ENCODE peak calls at places on chromosomes 16 and 17, in ten cellular contexts. W is HCT116, J is cardiac muscle cell, H is mucosa of descending colon, U is Caco-2, D is ascending aorta, M is gastrocnemius medialis, B is PC-9, Q is heart left ventricle, I is left ventricle myocardium inferior. V is an unnamed sample.
A peak's percentile ranks its signal among the peaks of the same experiment; 100 is the strongest.

GRCh38 chr17:34076743-34077631 is 178.1 kb upstream of the CCL2 start:
- DNase-seq in W (no peak), J (no peak), H (no peak), U (no peak), D (no peak), M (no peak), B (no peak), Q (no peak), I (no peak), V (no peak)

GRCh38 chr16:54281535-54282201 is 4.9 kb downstream of the IRX3 start:
- DNase-seq in W (no peak), J (no peak), H (no peak), U (no peak), D (no peak), M (no peak), B (no peak), Q (peak; percentile 36), I (no peak), V (no peak)

GRCh38 chr16:85716680-85717038 is 27.9 kb upstream of the GINS2 start:
- DNase-seq in W (no peak), J (no peak), H (no peak), U (no peak), D (no peak), M (no peak), B (no peak), Q (no peak), I (no peak), V (peak; percentile 43)

GRCh38 chr16:30747331-30747730 is 894 bp upstream of the PHKG2 start:
- DNase-seq in W (no peak), J (peak; percentile 18), H (peak; percentile 40), U (no peak), D (no peak), M (no peak), B (no peak), Q (no peak), I (no peak), V (no peak)

GRCh38 chr17:5077781-5078105 is 524 bp upstream of the ZFP3 start:
- DNase-seq in W (no peak), J (no peak), H (no peak), U (no peak), D (no peak), M (no peak), B (no peak), Q (no peak), I (no peak), V (no peak)

GRCh38 chr17:80918731-80919130 is 72.9 kb upstream of the CHMP6 start:
- DNase-seq in W (no peak), J (no peak), H (no peak), U (no peak), D (no peak), M (no peak), B (no peak), Q (peak; percentile 19), I (no peak), V (no peak)

GRCh38 chr16:50585331-50585776 is 37.2 kb downstream of the NKD1 start:
- DNase-seq in W (no peak), J (peak; percentile 87), H (peak; percentile 38), U (peak; percentile 51), D (peak; percentile 93), M (peak; percentile 19), B (no peak), Q (peak; percentile 81), I (peak; percentile 74), V (no peak)

GRCh38 chr17:14198013-14198412 is 38.6 kb downstream of the CDRT15 start:
- DNase-seq in W (no peak), J (no peak), H (no peak), U (peak; percentile 35), D (no peak), M (no peak), B (no peak), Q (peak; percentile 68), I (peak; percentile 49), V (no peak)

DNA sequence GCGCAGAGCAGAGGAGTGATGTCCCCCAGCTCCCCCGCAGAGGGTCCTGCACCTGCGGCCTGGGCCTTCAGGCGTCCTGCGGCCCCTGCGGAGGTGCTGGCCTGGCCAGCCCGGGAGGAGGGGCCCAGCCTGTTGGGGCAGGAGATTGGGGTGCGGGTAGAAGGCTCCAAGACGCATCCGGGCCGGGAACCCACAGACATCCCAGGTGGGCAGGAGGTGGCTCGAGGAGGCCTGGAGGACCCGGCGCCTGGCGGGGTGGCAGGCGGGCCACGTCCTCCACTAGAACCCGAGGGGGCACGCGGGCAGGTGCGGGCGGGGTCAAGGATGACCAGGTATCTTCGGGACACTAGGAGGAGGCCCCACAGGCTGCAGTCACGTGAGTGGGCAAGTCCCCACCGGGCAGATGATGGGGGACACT is 647 bp upstream of the SECTM1 start:
- DNase-seq in W (no peak), J (no peak), H (peak; percentile 46), U (no peak), D (no peak), M (no peak), B (no peak), Q (no peak), I (no peak), V (no peak)
- H3K4me3 ChIP-seq in W (peak overlapping the region; percentile 72), J (no peak overlapping the region), H (no peak overlapping the region), U (no peak overlapping the region), D (peak overlapping the region; percentile 40), M (peak overlapping the region; percentile 59), B (no peak overlapping the region), Q (peak overlapping the region; percentile 38), I (peak overlapping the region; percentile 70), V (no peak overlapping the region)

GRCh38 chr16:75262800-75263127 is 11.3 kb upstream of the BCAR1 start:
- DNase-seq in W (no peak), J (no peak), H (no peak), U (no peak), D (no peak), M (peak; percentile 22), B (no peak), Q (no peak), I (no peak), V (no peak)

GRCh38 chr16:75261590-75262078 is 10.2 kb upstream of the BCAR1 start:
- DNase-seq in W (no peak), J (no peak), H (no peak), U (peak; percentile 31), D (no peak), M (no peak), B (no peak), Q (no peak), I (no peak), V (no peak)

GRCh38 chr16:75258807-75259141 is 7.3 kb upstream of the BCAR1 start:
- DNase-seq in W (no peak), J (no peak), H (no peak), U (no peak), D (no peak), M (no peak), B (no peak), Q (no peak), I (no peak), V (no peak)

GRCh38 chr16:75262104-75262799 is 10.8 kb upstream of the BCAR1 start:
- DNase-seq in W (no peak), J (peak; percentile 65), H (peak; percentile 77), U (peak; percentile 49), D (peak; percentile 76), M (peak; percentile 49), B (no peak), Q (peak; percentile 64), I (peak; percentile 36), V (no peak)

GRCh38 chr16:75260856-75261589 is 9.6 kb upstream of the BCAR1 start:
- DNase-seq in W (no peak), J (no peak), H (no peak), U (peak; percentile 29), D (no peak), M (no peak), B (no peak), Q (no peak), I (no peak), V (peak; percentile 78)
- H3K4me1 ChIP-seq in W (peaks cover 44% of the 10 kb centered on the region), J (peaks cover 57% of the 10 kb centered on the region), H (peaks cover 53% of the 10 kb centered on the region), U (peaks cover 32% of the 10 kb centered on the region), D (peaks cover 69% of the 10 kb centered on the region), M (peaks cover 80% of the 10 kb centered on the region), B (peaks cover 18% of the 10 kb centered on the region), Q (peaks cover 68% of the 10 kb centered on the region), I (peaks cover 96% of the 10 kb centered on the region), V (peaks cover 25% of the 10 kb centered on the region)

GRCh38 chr16:16108759-16109158 is 114.5 kb downstream of the ABCC6 start:
- DNase-seq in W (no peak), J (no peak), H (no peak), U (no peak), D (no peak), M (no peak), B (no peak), Q (no peak), I (no peak), V (no peak)
- H3K36me3 ChIP-seq in W (peaks cover 47% of the 10 kb centered on the region), J (peaks cover 21% of the 10 kb centered on the region), H (peaks cover 3% of the 10 kb centered on the region), U (no peaks in the 10 kb centered on the region), D (peaks cover 88% of the 10 kb centered on the region), M (no peaks in the 10 kb centered on the region), B (peaks cover 13% of the 10 kb centered on the region), Q (peaks cover 17% of the 10 kb centered on the region), I (peaks cover 68% of the 10 kb centered on the region), V (peaks cover 47% of the 10 kb centered on the region)

GRCh38 chr16:1542533-1542932 is 9.1 kb downstream of the TMEM204 start:
- DNase-seq in W (no peak), J (no peak), H (no peak), U (no peak), D (no peak), M (no peak), B (no peak), Q (no peak), I (no peak), V (no peak)

GRCh38 chr16:1545044-1545736 is 11.7 kb downstream of the TMEM204 start:
- DNase-seq in W (no peak), J (no peak), H (no peak), U (no peak), D (no peak), M (peak; percentile 73), B (no peak), Q (peak; percentile 86), I (peak; percentile 77), V (no peak)

GRCh38 chr16:1542166-1542500 is 8.7 kb downstream of the TMEM204 start:
- DNase-seq in W (no peak), J (no peak), H (no peak), U (no peak), D (no peak), M (no peak), B (no peak), Q (peak; percentile 21), I (no peak), V (no peak)

GRCh38 chr16:1541293-1542165 is 8.1 kb downstream of the TMEM204 start:
- DNase-seq in W (no peak), J (no peak), H (no peak), U (no peak), D (no peak), M (no peak), B (peak; percentile 26), Q (peak; percentile 22), I (no peak), V (no peak)

DNA sequence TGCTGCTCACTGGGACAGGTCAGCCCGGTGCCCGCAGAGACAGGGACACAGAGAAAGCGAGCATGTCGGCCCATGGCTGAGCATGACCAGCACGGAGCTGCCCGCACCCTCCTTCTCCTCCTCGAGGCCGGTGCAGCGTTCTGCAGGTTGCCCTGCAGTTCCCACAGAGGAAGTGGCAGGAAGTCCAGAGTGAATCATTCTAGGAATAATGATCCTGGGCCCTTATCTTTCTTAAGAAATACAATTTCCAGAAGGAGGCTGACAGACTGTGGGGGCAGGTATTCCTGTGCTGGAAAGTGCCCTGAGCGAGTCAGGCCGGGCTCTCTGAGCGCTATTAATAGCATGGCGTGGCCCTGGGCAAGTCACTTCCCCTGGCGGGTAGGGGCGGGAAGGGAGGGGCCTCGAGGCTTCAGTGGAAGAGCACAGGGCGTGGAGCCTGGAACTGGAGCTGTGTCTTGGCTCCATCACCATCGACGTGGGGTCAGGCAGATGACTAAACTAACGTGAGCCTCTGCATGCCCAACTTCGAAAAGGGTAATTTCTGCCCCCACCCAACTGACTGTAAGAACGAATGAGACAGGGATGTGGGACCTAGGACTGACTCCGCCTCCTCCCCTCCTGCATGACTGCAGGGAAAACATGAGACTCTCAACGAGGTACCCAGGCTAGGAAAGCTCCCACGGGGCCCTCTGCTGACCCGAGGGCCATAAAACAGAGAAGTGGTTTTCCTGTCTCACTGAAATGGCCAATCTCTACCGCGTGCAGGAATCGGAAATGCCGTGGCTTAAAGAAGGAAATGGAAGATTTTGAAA is 9.8 kb downstream of the TMEM204 start:
- DNase-seq in W (peak; percentile 31), J (peak; percentile 87), H (peak; percentile 47), U (no peak), D (peak; percentile 88), M (peak; percentile 49), B (peak; percentile 37), Q (peak; percentile 84), I (peak; percentile 78), V (no peak)
- H3K4me3 ChIP-seq in W (peak overlapping the region; percentile 36), J (no peak overlapping the region), H (no peak overlapping the region), U (no peak overlapping the region), D (no peak overlapping the region), M (no peak overlapping the region), B (no peak overlapping the region), Q (no peak overlapping the region), I (peak overlapping the region; percentile 83), V (no peak overlapping the region)

V was measured in HAP-1.